ENCODE peak calls at places on chromosomes 13 and 19, in four cellular contexts. K, P, X and F are unnamed samples.

GRCh38 chr19:18270304-18270703 is 3.9 kb downstream of the IQCN start:
- DNase-seq in K (no peak), P (no peak), X (no peak), F (no peak)

GRCh38 chr19:43444531-43445340 is 20.7 kb downstream of the LYPD3 start:
- DNase-seq in K (no peak), P (no peak), X (no peak), F (no peak)

GRCh38 chr13:37074703-37075102 is 15.2 kb upstream of the SUPT20H start:
- DNase-seq in X (no peak), P (no peak), K (no peak), F (no peak)

GRCh38 chr19:41064974-41065569 is 23.2 kb upstream of the CYP2A13 start:
- DNase-seq in K (peak; percentile 69), X (no peak), P (peak; percentile 66), F (no peak)

GRCh38 chr13:112772929-112773328 is 83.1 kb downstream of the ATP11A start:
- DNase-seq in K (no peak), X (no peak), P (no peak), F (no peak)

GRCh38 chr13:46640843-46641242 is 87.9 kb downstream of the LRCH1 start:
- DNase-seq in X (no peak), P (no peak), K (no peak), F (no peak)

GRCh38 chr19:13083008-13083404 is 19.7 kb downstream of the LYL1 start:
- DNase-seq in X (no peak), P (no peak), K (no peak), F (no peak)

GRCh38 chr13:50512602-50513527 is 330.6 kb downstream of the DLEU7 start:
- DNase-seq in K (no peak), X (peak; percentile 47), P (no peak), F (no peak)

GRCh38 chr19:53865523-53865917 is 2.2 kb upstream of the MYADM start:
- DNase-seq in P (no peak), X (peak; percentile 76), K (peak; percentile 43), F (no peak)

GRCh38 chr13:76019421-76020044 is 383.4 kb downstream of the LMO7 start:
- DNase-seq in X (peak; percentile 63), K (no peak), P (no peak), F (peak; percentile 74)

GRCh38 chr13:32883501-32883900 is 132.7 kb upstream of the KL start:
- DNase-seq in K (no peak), X (no peak), P (no peak), F (no peak)

GRCh38 chr13:93248627-93249047 is 22.0 kb downstream of the GPC6 start:
- DNase-seq in P (no peak), K (no peak), X (peak; percentile 92), F (peak; percentile 61)

GRCh38 chr13:107867701-107868661 is 347.4 kb downstream of the LIG4 start:
- DNase-seq in P (peak; percentile 73), K (no peak), X (no peak), F (peak; percentile 63)

GRCh38 chr19:5170329-5170745 is 170.3 kb downstream of the PTPRS start:
- DNase-seq in P (peak; percentile 61), K (no peak), X (no peak), F (peak; percentile 82)

GRCh38 chr13:112803422-112803821 is 113.6 kb downstream of the ATP11A start:
- DNase-seq in P (no peak), K (no peak), X (no peak), F (no peak)

GRCh38 chr19:42114412-42114811 is 17.8 kb downstream of the POU2F2 start:
- DNase-seq in K (no peak), X (no peak), P (no peak), F (no peak)

GRCh38 chr13:65940720-65941119 is 1289.4 kb downstream of the PCDH9 start:
- DNase-seq in X (no peak), K (no peak), P (no peak), F (no peak)

GRCh38 chr13:102141625-102142472 is 260.0 kb downstream of the FGF14 start:
- DNase-seq in P (peak; percentile 10), X (peak; percentile 4), K (peak; percentile 1), F (no peak)

GRCh38 chr19:29415507-29415906 is 110.3 kb upstream of the VSTM2B start:
- DNase-seq in P (no peak), X (no peak), K (no peak), F (peak; percentile 54)

GRCh38 chr13:100125946-100126345 is 37.1 kb downstream of the PCCA start:
- DNase-seq in K (no peak), X (no peak), P (no peak), F (no peak)

GRCh38 chr13:113815151-113816058 is 48.5 kb downstream of the GAS6 start:
- DNase-seq in X (no peak), K (no peak), P (no peak), F (no peak)

GRCh38 chr19:10514211-10515145 is 2.8 kb downstream of the S1PR5 start:
- DNase-seq in K (no peak), X (no peak), P (no peak), F (peak; percentile 79)

GRCh38 chr19:50003810-50004419 is 21.3 kb downstream of the VRK3 start:
- DNase-seq in K (peak; percentile 93), P (peak; percentile 50), X (no peak), F (no peak)

GRCh38 chr13:72686766-72687165 is 40.7 kb downstream of the MZT1 start:
- DNase-seq in P (no peak), X (no peak), K (no peak), F (no peak)

GRCh38 chr13:38348890-38349289 is 761 bp upstream of the UFM1 start:
- DNase-seq in K (peak; percentile 9), X (no peak), P (no peak), F (no peak)

GRCh38 chr13:82827704-82828103 is 1054.6 kb downstream of the SLITRK1 start:
- DNase-seq in P (no peak), K (no peak), X (no peak), F (no peak)

GRCh38 chr13:43195112-43195511 is 171.7 kb downstream of the DNAJC15 start:
- DNase-seq in X (no peak), P (no peak), K (no peak), F (no peak)

GRCh38 chr19:15871570-15871969 is 26.3 kb downstream of the CYP4F2 start:
- DNase-seq in P (peak; percentile 50), X (no peak), K (no peak), F (peak; percentile 59)

GRCh38 chr19:44741841-44742352 is 6.6 kb upstream of the BCL3 start:
- DNase-seq in P (peak; percentile 56), X (peak; percentile 78), K (peak; percentile 97), F (no peak)

GRCh38 chr13:57624565-57625435 is 6.7 kb upstream of the PCDH17 start:
- DNase-seq in P (peak; percentile 12), K (no peak), X (peak; percentile 56), F (peak; percentile 49)

GRCh38 chr13:98556968-98557591 is 19.8 kb downstream of the STK24 start:
- DNase-seq in X (no peak), P (no peak), K (no peak), F (no peak)

GRCh38 chr19:23436318-23436717 is 41.0 kb upstream of the ZNF91 start:
- DNase-seq in K (no peak), X (no peak), P (peak; percentile 10), F (peak; percentile 35)

GRCh38 chr19:34480971-34481821 is at the start of gene WTIP:
- DNase-seq in X (peak; percentile 62), P (no peak), K (peak; percentile 82), F (peak; percentile 87)

DNA sequence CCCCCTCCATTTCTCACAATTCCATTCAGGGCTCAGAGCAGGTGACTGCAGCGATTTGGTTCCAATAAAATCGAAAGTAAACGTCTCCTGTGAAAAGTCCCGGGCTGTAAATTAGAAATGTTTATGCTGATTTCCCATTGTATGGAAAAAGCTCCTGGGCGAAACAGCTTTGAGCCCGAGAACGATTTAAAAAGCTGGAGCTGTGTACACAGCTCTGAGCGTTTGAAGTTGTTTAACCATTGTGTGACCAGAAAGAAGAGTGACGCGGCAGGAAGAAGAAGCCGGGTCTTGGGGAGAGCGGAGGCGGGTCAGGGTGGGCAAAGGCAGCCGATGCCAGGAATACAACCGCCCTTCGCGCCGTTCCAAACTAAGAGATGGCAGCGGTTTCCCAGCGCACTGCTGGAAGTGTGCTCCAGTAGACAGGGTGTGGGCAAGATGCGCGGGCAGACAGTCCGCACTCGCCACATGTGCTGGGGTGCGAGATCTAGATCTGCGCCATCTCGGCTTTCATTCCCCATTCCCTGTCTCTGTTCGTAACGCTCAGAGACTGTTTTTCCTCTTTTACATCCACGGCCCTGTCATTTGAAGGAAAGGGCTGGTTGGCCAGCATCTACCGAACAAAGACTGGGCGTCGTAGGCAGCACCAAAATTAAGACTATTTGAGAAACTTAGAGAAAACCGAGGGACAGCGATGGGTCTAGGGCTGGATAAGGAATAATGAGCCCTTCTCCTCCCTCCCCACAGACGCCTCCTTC is 960 bp upstream of the GSX1 start:
- DNase-seq in X (no peak), P (no peak), K (no peak), F (no peak)
- TF ChIP-seq HMGXB4 in X (no peak), P (no peak), K (no peak), F (no peak)

DNA sequence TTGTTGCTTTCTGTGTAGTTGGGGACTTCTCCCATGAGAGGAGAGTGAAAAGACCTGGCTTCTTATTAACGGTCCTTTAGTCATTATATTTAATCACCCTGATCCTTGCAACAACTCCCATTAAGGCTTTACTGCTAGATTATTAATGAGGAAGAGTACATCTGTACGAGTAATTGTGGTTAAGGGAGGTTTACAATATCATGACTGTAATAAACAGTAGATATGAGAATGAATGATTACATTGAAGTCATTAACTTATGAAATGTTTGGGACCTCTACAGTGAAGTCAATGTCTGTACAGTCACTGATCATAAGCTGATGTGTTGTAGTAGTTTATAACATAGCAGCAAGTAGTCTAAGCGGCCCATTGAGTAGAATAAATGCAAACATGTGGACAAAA is 24.7 kb downstream of the FGF9 start:
- DNase-seq in X (no peak), K (no peak), P (no peak), F (no peak)
- TF ChIP-seq HMGXB4 in X (no peak), K (no peak), P (no peak), F (no peak)

DNA sequence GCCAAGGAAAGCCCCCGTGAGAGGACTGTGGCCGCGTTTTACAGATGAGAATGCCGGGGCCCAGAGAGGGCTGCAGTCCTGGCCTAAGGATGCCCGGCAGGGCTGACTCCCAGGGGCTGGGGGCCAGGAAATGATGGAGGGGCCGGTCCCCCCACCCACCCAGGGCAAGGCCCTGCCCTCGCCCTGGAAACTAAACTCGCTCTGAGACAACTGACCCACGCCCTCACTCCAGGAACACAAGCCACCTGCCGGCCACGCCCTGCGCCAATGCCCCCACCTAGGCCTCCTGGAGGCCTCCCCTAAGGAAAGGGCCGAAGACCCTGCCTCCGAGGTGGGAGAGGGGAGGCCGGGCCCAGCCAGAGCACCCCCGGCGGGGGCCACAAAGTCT is 7.2 kb downstream of the ZBTB7A start:
- DNase-seq in K (no peak), P (peak; percentile 28), X (no peak), F (no peak)
- TF ChIP-seq HMGXB4 in K (no peak), P (no peak), X (no peak), F (no peak)

DNA sequence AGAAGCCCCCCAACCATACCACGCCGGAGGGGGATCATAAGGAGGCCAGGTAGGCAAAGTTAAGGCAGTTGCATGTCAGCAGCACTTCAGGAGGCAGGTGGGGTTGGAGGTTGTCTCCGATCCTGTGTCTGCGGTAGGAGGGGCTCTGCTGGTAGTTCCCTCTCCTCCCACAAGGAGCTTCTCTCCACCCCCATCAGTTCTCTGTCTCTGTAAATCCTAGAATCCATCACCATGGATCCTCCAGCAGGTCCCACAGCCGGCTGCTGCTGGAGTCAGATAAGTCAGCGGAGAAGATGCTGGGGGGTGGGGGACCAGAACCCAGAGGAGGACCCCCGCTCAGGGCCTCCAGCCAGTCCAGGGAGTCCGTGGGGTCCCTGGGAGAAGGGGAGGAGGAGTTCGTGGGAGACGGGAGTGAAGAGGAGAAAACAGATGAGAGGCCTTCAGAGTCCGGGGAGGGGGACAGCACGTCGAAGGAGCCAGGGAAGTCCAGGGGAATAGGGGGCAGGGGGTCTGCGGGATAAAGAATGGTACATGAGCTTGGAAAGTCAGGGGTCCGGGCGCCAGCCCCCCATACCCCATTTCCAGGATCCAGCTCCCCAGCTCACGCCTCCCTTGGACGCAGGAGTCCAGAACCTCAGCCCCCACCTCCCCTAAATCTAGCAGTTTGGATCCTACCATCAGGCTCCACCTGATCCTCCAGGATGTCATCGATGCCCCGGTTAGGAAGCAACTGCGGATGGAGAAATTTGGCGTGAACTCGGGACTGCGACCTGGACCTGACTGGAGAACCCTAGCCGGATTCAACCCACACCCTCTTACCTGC is 6.3 kb downstream of the MAMSTR start:
- DNase-seq in K (peak; percentile 94), P (peak; percentile 65), X (no peak), F (peak; percentile 59)
- TF ChIP-seq HMGXB4 in K (no peak), P (peak; percentile 61), X (no peak), F (no peak)